ENCODE peak calls at places on chromosomes 12 and 14, in six cellular contexts. G, R, P, U, S and J are unnamed samples.

GRCh38 chr12:94134226-94134795 is 14.1 kb upstream of the PLXNC1 start:
- DNase-seq in P (no peak), S (no peak), U (no peak), G (peak; percentile 30), R (peak; percentile 14), J (no peak)

GRCh38 chr12:52076811-52077210 is 2.7 kb upstream of the SMIM41 start:
- DNase-seq in S (no peak), U (no peak), R (no peak), G (no peak), P (no peak), J (no peak)

GRCh38 chr14:100841445-100842403 is 15.8 kb downstream of the MEG3 start:
- DNase-seq in P (no peak), S (no peak), U (no peak), R (no peak), G (no peak), J (peak; percentile 20)

GRCh38 chr12:95158919-95159318 is 58.3 kb downstream of the FGD6 start:
- DNase-seq in P (no peak), S (no peak), U (no peak), R (no peak), G (no peak), J (no peak)

GRCh38 chr14:95515080-95515489 is 1.4 kb downstream of the SYNE3 start:
- DNase-seq in P (no peak), G (peak; percentile 60), U (no peak), S (no peak), R (no peak), J (peak; percentile 86)

GRCh38 chr12:94266796-94267529 is 118.6 kb downstream of the PLXNC1 start:
- DNase-seq in S (no peak), P (no peak), G (no peak), R (no peak), U (no peak), J (peak; percentile 50)

GRCh38 chr12:89507015-89507824 is 17.4 kb downstream of the GALNT4 start:
- DNase-seq in S (no peak), P (no peak), R (no peak), U (no peak), G (no peak), J (no peak)

GRCh38 chr14:32087173-32087861 is 10.2 kb downstream of the ARHGAP5 start:
- DNase-seq in P (no peak), U (no peak), S (peak; percentile 61), R (no peak), G (no peak), J (no peak)

GRCh38 chr12:79514730-79515525 is 175.8 kb downstream of the PAWR start:
- DNase-seq in U (no peak), S (no peak), R (no peak), G (no peak), P (no peak), J (no peak)

GRCh38 chr12:52280796-52281560 is 6.5 kb downstream of the KRT86 start:
- DNase-seq in S (no peak), G (no peak), U (no peak), P (no peak), R (no peak), J (no peak)

GRCh38 chr14:99690636-99691035 is 6.5 kb downstream of the CYP46A1 start:
- DNase-seq in G (no peak), P (no peak), R (no peak), S (no peak), U (no peak), J (no peak)

GRCh38 chr14:91333640-91334039 is 84.0 kb downstream of the CCDC88C start:
- DNase-seq in R (no peak), G (no peak), P (no peak), S (no peak), U (no peak), J (no peak)

GRCh38 chr12:54337854-54338650 is 13.1 kb downstream of the COPZ1 start:
- DNase-seq in G (no peak), P (no peak), U (no peak), R (no peak), S (no peak), J (no peak)

GRCh38 chr12:72346331-72346944 is 74.3 kb downstream of the TRHDE start:
- DNase-seq in U (no peak), P (peak; percentile 86), G (peak; percentile 88), R (no peak), S (peak; percentile 70), J (no peak)

GRCh38 chr12:72191761-72192160 is 80.4 kb upstream of the TRHDE start:
- DNase-seq in P (no peak), R (no peak), U (no peak), S (no peak), G (no peak), J (no peak)

GRCh38 chr14:52012635-52013034 is 23.3 kb downstream of the RTRAF start:
- DNase-seq in S (no peak), R (no peak), U (no peak), P (no peak), G (peak; percentile 23), J (no peak)

GRCh38 chr12:46109343-46110219 is 119.2 kb upstream of the SCAF11 start:
- DNase-seq in R (no peak), G (no peak), U (no peak), S (no peak), P (no peak), J (no peak)

GRCh38 chr12:105292705-105293104 is 37.8 kb upstream of the C12orf75 start:
- DNase-seq in U (no peak), R (no peak), G (no peak), S (no peak), P (no peak), J (no peak)

GRCh38 chr12:113276306-113276705 is 55.0 kb downstream of the TPCN1 start:
- DNase-seq in U (no peak), R (no peak), G (no peak), P (no peak), S (no peak), J (no peak)

GRCh38 chr12:104475269-104475668 is 18.5 kb downstream of the CHST11 start:
- DNase-seq in G (no peak), R (no peak), S (no peak), U (no peak), P (no peak), J (no peak)

GRCh38 chr14:55893695-55894094 is 224.5 kb upstream of the PELI2 start:
- DNase-seq in R (no peak), S (no peak), G (no peak), P (no peak), U (no peak), J (no peak)

GRCh38 chr14:44989497-44990440 is 27.8 kb downstream of the TOGARAM1 start:
- DNase-seq in S (no peak), P (no peak), U (no peak), G (no peak), R (no peak), J (no peak)

GRCh38 chr14:79451601-79452000 is 759.7 kb downstream of the DIO2 start:
- DNase-seq in S (no peak), P (no peak), U (no peak), G (no peak), R (no peak), J (no peak)

GRCh38 chr14:45287609-45288008 is 34.6 kb upstream of the MIS18BP1 start:
- DNase-seq in R (no peak), U (no peak), S (no peak), P (no peak), G (peak; percentile 7), J (no peak)

GRCh38 chr14:65879218-65880009 is 466.9 kb downstream of the FUT8 start:
- DNase-seq in P (no peak), R (no peak), U (no peak), G (no peak), S (no peak), J (no peak)